ENCODE peak calls at places on chromosome 1, in nine cellular contexts. E is NCI-H1417, A is cardiac muscle cell, Z is heart left ventricle, U is left ventricle myocardium inferior, F is NCI-H2107, P is NCI-H1694, K is T-helper 17 cell, G is neuronal stem cell. T is an unnamed sample.

GRCh38 chr1:27314737-27315136 is 7.2 kb upstream of the TMEM222 start:
- DNase-seq in E (no peak), A (no peak), Z (no peak), U (no peak), F (no peak), P (no peak), K (no peak), G (no peak), T (no peak)

GRCh38 chr1:236868625-236869467 is 73.8 kb downstream of the MTR start:
- DNase-seq in E (no peak), A (peak; percentile 70), Z (no peak), U (no peak), F (no peak), P (peak; percentile 23), K (no peak), G (peak; percentile 47), T (peak; percentile 8)

GRCh38 chr1:222372221-222372620 is 175.7 kb downstream of the HHIPL2 start:
- DNase-seq in E (no peak), A (no peak), Z (no peak), U (no peak), F (no peak), P (no peak), K (no peak), G (no peak), T (peak; percentile 52)

GRCh38 chr1:117796226-117796625 is 133.2 kb downstream of the GDAP2 start:
- DNase-seq in E (no peak), A (no peak), Z (no peak), U (no peak), F (no peak), P (no peak), K (no peak), G (no peak), T (no peak)

GRCh38 chr1:33494929-33495328 is 22.5 kb downstream of the ZSCAN20 start:
- DNase-seq in E (no peak), A (no peak), Z (no peak), U (no peak), F (no peak), P (no peak), K (no peak), G (no peak), T (no peak)

GRCh38 chr1:229952670-229953520 is 114.1 kb upstream of the GALNT2 start:
- DNase-seq in E (no peak), A (no peak), Z (no peak), U (no peak), F (no peak), P (no peak), K (no peak), G (no peak), T (no peak)

GRCh38 chr1:34768856-34769255 is 9.3 kb downstream of the GJB4 start:
- DNase-seq in E (no peak), A (no peak), Z (no peak), U (no peak), F (no peak), P (no peak), K (no peak), G (no peak), T (no peak)

GRCh38 chr1:15352122-15352957 is 57.3 kb upstream of the EFHD2 start:
- DNase-seq in E (no peak), A (no peak), Z (no peak), U (no peak), F (peak; percentile 49), P (no peak), K (no peak), G (no peak), T (peak; percentile 94)

GRCh38 chr1:214603819-214604252 is 841 bp downstream of the CENPF start:
- DNase-seq in E (peak; percentile 42), A (peak; percentile 13), Z (no peak), U (no peak), F (no peak), P (no peak), K (no peak), G (no peak), T (no peak)

GRCh38 chr1:65568285-65568684 is 147.8 kb downstream of the LEPR start:
- DNase-seq in E (no peak), A (no peak), Z (no peak), U (no peak), F (no peak), P (no peak), K (no peak), G (no peak), T (no peak)

GRCh38 chr1:30919025-30919881 is 10.7 kb upstream of the SDC3 start:
- DNase-seq in E (no peak), A (peak; percentile 26), Z (no peak), U (no peak), F (no peak), P (no peak), K (no peak), G (no peak), T (peak; percentile 30)

GRCh38 chr1:241240084-241240483 is 116.9 kb downstream of the RGS7 start:
- DNase-seq in E (no peak), A (no peak), Z (no peak), U (no peak), F (no peak), P (no peak), K (no peak), G (no peak), T (no peak)

GRCh38 chr1:109691762-109692161 is 4.1 kb downstream of the GSTM1 start:
- DNase-seq in E (no peak), A (no peak), Z (no peak), U (no peak), F (no peak), P (no peak), K (no peak), G (no peak), T (no peak)

GRCh38 chr1:32892368-32893197 is 6.3 kb downstream of the HPCA start:
- DNase-seq in E (peak; percentile 74), A (peak; percentile 51), Z (peak; percentile 18), U (no peak), F (no peak), P (peak; percentile 64), K (no peak), G (no peak), T (no peak)

GRCh38 chr1:234909851-234910250 is 218.8 kb downstream of the TOMM20 start:
- DNase-seq in E (no peak), A (no peak), Z (no peak), U (no peak), F (no peak), P (no peak), K (no peak), G (no peak), T (no peak)

T was measured in HS-27A.